ENCODE peak calls at places on chromosomes 2 and 18, in six cellular contexts. H is breast epithelium, B is germinal center, C is putamen, V is ELR, E is T follicular helper cell. M is an unnamed sample.

GRCh38 chr18:21722687-21723086 is 17.9 kb upstream of the MIB1 start:
- DNase-seq in H (no peak), B (no peak), C (no peak), V (no peak), E (no peak), M (no peak)

GRCh38 chr2:170155723-170156253 is 22.2 kb upstream of the MYO3B start:
- DNase-seq in H (no peak), B (no peak), C (no peak), V (peak), E (no peak), M (no peak)

GRCh38 chr2:241943961-241944575 is 74.5 kb downstream of the RTP5 start:
- DNase-seq in H (peak), B (no peak), C (no peak), V (no peak), E (no peak), M (no peak)

GRCh38 chr18:54233228-54233625 is 8.8 kb upstream of the MBD2 start:
- DNase-seq in H (no peak), B (no peak), C (no peak), V (no peak), E (no peak), M (no peak)

GRCh38 chr2:215105607-215106354 is 32.6 kb downstream of the ABCA12 start:
- DNase-seq in H (no peak), B (no peak), C (no peak), V (peak), E (no peak), M (peak)

GRCh38 chr18:47507651-47508050 is 256.2 kb upstream of the SKOR2 start:
- DNase-seq in H (no peak), B (no peak), C (no peak), V (no peak), E (no peak), M (no peak)

GRCh38 chr18:12640881-12641200 is 17.1 kb downstream of the SPIRE1 start:
- DNase-seq in H (no peak), B (no peak), C (no peak), V (no peak), E (no peak), M (no peak)

GRCh38 chr18:39911716-39912115 is 2043.3 kb upstream of the PIK3C3 start:
- DNase-seq in H (no peak), B (no peak), C (no peak), V (no peak), E (no peak), M (no peak)

GRCh38 chr2:142944264-142944663 is 66.8 kb downstream of the KYNU start:
- DNase-seq in H (no peak), B (no peak), C (no peak), V (peak), E (no peak), M (no peak)

GRCh38 chr2:26724004-26724750 is 31.7 kb downstream of the KCNK3 start:
- DNase-seq in H (no peak), B (no peak), C (no peak), V (peak), E (no peak), M (peak)

GRCh38 chr18:79521806-79522205 is 126.1 kb downstream of the NFATC1 start:
- DNase-seq in H (peak), B (no peak), C (no peak), V (no peak), E (no peak), M (no peak)

GRCh38 chr2:172516299-172516698 is 39.6 kb upstream of the PDK1 start:
- DNase-seq in H (no peak), B (no peak), C (no peak), V (peak), E (no peak), M (no peak)

GRCh38 chr2:52312488-52312887 is 1280.6 kb upstream of the NRXN1 start:
- DNase-seq in H (no peak), B (no peak), C (no peak), V (no peak), E (no peak), M (no peak)

GRCh38 chr18:80173060-80173459 is 64.0 kb downstream of the ADNP2 start:
- DNase-seq in H (no peak), B (no peak), C (no peak), V (no peak), E (no peak), M (no peak)

GRCh38 chr18:44388347-44388746 is 292.3 kb upstream of the SETBP1 start:
- DNase-seq in H (no peak), B (no peak), C (no peak), V (no peak), E (no peak), M (no peak)

GRCh38 chr2:26238301-26238958 is 6.0 kb downstream of the HADHA start:
- DNase-seq in H (no peak), B (no peak), C (no peak), V (no peak), E (no peak), M (no peak)

GRCh38 chr2:31216734-31217133 is 581 bp downstream of the CAPN14 start:
- DNase-seq in H (no peak), B (no peak), C (no peak), V (no peak), E (no peak), M (no peak)

GRCh38 chr2:16155351-16156145 is 215.2 kb downstream of the MYCN start:
- DNase-seq in H (no peak), B (no peak), C (no peak), V (no peak), E (no peak), M (no peak)